ENCODE peak calls at places on chromosomes 4 and X, in six cellular contexts. One of them, this sample, is unnamed.

GRCh38 chrX:22360129-22360528 is 87.4 kb downstream of the CBLL2 start:
- DNase-seq in uterus: no peak
- DNase-seq in cardiac fibroblast: no peak
- DNase-seq in astrocyte of the spinal cord: no peak
- DNase-seq in heart left ventricle: no peak
- DNase-seq in PC-9: no peak
- DNase-seq in this sample: peak; percentile 59

GRCh38 chr4:111108138-111108537 is 485.3 kb upstream of the PITX2 start:
- DNase-seq in heart left ventricle: no peak
- DNase-seq in cardiac fibroblast: no peak
- DNase-seq in uterus: no peak
- DNase-seq in astrocyte of the spinal cord: no peak
- DNase-seq in PC-9: no peak
- DNase-seq in this sample: no peak

GRCh38 chr4:152509595-152510209 is 26.2 kb downstream of the FBXW7 start:
- DNase-seq in PC-9: no peak
- DNase-seq in cardiac fibroblast: no peak
- DNase-seq in astrocyte of the spinal cord: no peak
- DNase-seq in uterus: no peak
- DNase-seq in heart left ventricle: no peak
- DNase-seq in this sample: no peak

GRCh38 chr4:31065086-31065485 is 344.9 kb downstream of the PCDH7 start:
- DNase-seq in PC-9: no peak
- DNase-seq in heart left ventricle: no peak
- DNase-seq in astrocyte of the spinal cord: no peak
- DNase-seq in cardiac fibroblast: no peak
- DNase-seq in uterus: no peak
- DNase-seq in this sample: no peak

GRCh38 chr4:129232627-129233337 is 136.8 kb downstream of the C4orf33 start:
- DNase-seq in astrocyte of the spinal cord: no peak
- DNase-seq in uterus: no peak
- DNase-seq in cardiac fibroblast: no peak
- DNase-seq in heart left ventricle: no peak
- DNase-seq in PC-9: no peak
- DNase-seq in this sample: peak; percentile 23

GRCh38 chr4:178340468-178340867 is 898.2 kb upstream of the AGA start:
- DNase-seq in heart left ventricle: no peak
- DNase-seq in cardiac fibroblast: no peak
- DNase-seq in uterus: no peak
- DNase-seq in PC-9: no peak
- DNase-seq in astrocyte of the spinal cord: no peak
- DNase-seq in this sample: no peak

GRCh38 chr4:146051724-146052396 is 113.2 kb upstream of the ZNF827 start:
- DNase-seq in PC-9: no peak
- DNase-seq in heart left ventricle: no peak
- DNase-seq in astrocyte of the spinal cord: peak; percentile 74
- DNase-seq in cardiac fibroblast: peak; percentile 87
- DNase-seq in uterus: no peak
- DNase-seq in this sample: peak; percentile 70

GRCh38 chrX:120517936-120518335 is 42.8 kb downstream of the CUL4B start:
- DNase-seq in cardiac fibroblast: peak; percentile 87
- DNase-seq in heart left ventricle: no peak
- DNase-seq in astrocyte of the spinal cord: peak; percentile 71
- DNase-seq in uterus: no peak
- DNase-seq in PC-9: no peak
- DNase-seq in this sample: peak; percentile 83

GRCh38 chrX:114221445-114221844 is 362.4 kb upstream of the HTR2C start:
- DNase-seq in uterus: no peak
- DNase-seq in PC-9: no peak
- DNase-seq in astrocyte of the spinal cord: no peak
- DNase-seq in cardiac fibroblast: no peak
- DNase-seq in heart left ventricle: no peak
- DNase-seq in this sample: no peak

GRCh38 chrX:16778545-16778944 is 7.7 kb upstream of the TXLNG start:
- DNase-seq in cardiac fibroblast: no peak
- DNase-seq in PC-9: no peak
- DNase-seq in heart left ventricle: no peak
- DNase-seq in astrocyte of the spinal cord: no peak
- DNase-seq in uterus: no peak
- DNase-seq in this sample: no peak

GRCh38 chr4:3399277-3400194 is 42.2 kb upstream of the HGFAC start:
- DNase-seq in PC-9: no peak
- DNase-seq in cardiac fibroblast: peak; percentile 43
- DNase-seq in astrocyte of the spinal cord: peak; percentile 42
- DNase-seq in heart left ventricle: no peak
- DNase-seq in uterus: no peak
- DNase-seq in this sample: peak; percentile 45

GRCh38 chr4:141711211-141711610 is 74.8 kb downstream of the IL15 start:
- DNase-seq in heart left ventricle: no peak
- DNase-seq in uterus: no peak
- DNase-seq in PC-9: no peak
- DNase-seq in cardiac fibroblast: peak; percentile 71
- DNase-seq in astrocyte of the spinal cord: peak; percentile 52
- DNase-seq in this sample: peak; percentile 54

GRCh38 chrX:132118361-132118760 is 9.5 kb downstream of the FRMD7 start:
- DNase-seq in heart left ventricle: no peak
- DNase-seq in astrocyte of the spinal cord: no peak
- DNase-seq in cardiac fibroblast: no peak
- DNase-seq in uterus: no peak
- DNase-seq in PC-9: no peak
- DNase-seq in this sample: no peak

GRCh38 chrX:153635788-153636668 is 11.0 kb upstream of the DUSP9 start:
- DNase-seq in PC-9: peak; percentile 58
- DNase-seq in astrocyte of the spinal cord: no peak
- DNase-seq in heart left ventricle: no peak
- DNase-seq in cardiac fibroblast: peak; percentile 3
- DNase-seq in uterus: no peak
- DNase-seq in this sample: peak; percentile 4

GRCh38 chr4:109947457-109947856 is 34.8 kb downstream of the EGF start:
- DNase-seq in astrocyte of the spinal cord: peak; percentile 15
- DNase-seq in cardiac fibroblast: peak; percentile 74
- DNase-seq in PC-9: no peak
- DNase-seq in uterus: no peak
- DNase-seq in heart left ventricle: no peak
- DNase-seq in this sample: peak; percentile 26

GRCh38 chr4:3520276-3520675 is 11.9 kb downstream of the LRPAP1 start:
- DNase-seq in cardiac fibroblast: no peak
- DNase-seq in PC-9: no peak
- DNase-seq in astrocyte of the spinal cord: no peak
- DNase-seq in uterus: no peak
- DNase-seq in heart left ventricle: no peak
- DNase-seq in this sample: no peak

GRCh38 chr4:153541426-153542096 is 75.4 kb downstream of the TMEM131L start:
- DNase-seq in heart left ventricle: no peak
- DNase-seq in uterus: no peak
- DNase-seq in PC-9: no peak
- DNase-seq in cardiac fibroblast: peak; percentile 80
- DNase-seq in astrocyte of the spinal cord: peak; percentile 92
- DNase-seq in this sample: peak; percentile 92

GRCh38 chrX:152601848-152602616 is 35.7 kb upstream of the GABRQ start:
- DNase-seq in PC-9: no peak
- DNase-seq in cardiac fibroblast: no peak
- DNase-seq in heart left ventricle: no peak
- DNase-seq in uterus: no peak
- DNase-seq in astrocyte of the spinal cord: peak; percentile 12
- DNase-seq in this sample: peak; percentile 1

GRCh38 chr4:173171098-173171497 is 2.5 kb downstream of the GALNT7 start:
- DNase-seq in astrocyte of the spinal cord: peak; percentile 44
- DNase-seq in PC-9: no peak
- DNase-seq in cardiac fibroblast: peak; percentile 64
- DNase-seq in heart left ventricle: no peak
- DNase-seq in uterus: no peak
- DNase-seq in this sample: peak; percentile 53

GRCh38 chr4:169640261-169640880 is 20.0 kb downstream of the CLCN3 start:
- DNase-seq in uterus: no peak
- DNase-seq in cardiac fibroblast: peak; percentile 79
- DNase-seq in astrocyte of the spinal cord: peak; percentile 61
- DNase-seq in PC-9: no peak
- DNase-seq in heart left ventricle: no peak
- DNase-seq in this sample: peak; percentile 92

GRCh38 chr4:87505862-87506261 is 23.3 kb downstream of the SPARCL1 start:
- DNase-seq in PC-9: no peak
- DNase-seq in astrocyte of the spinal cord: no peak
- DNase-seq in cardiac fibroblast: no peak
- DNase-seq in heart left ventricle: no peak
- DNase-seq in uterus: no peak
- DNase-seq in this sample: no peak

GRCh38 chrX:17592117-17592516 is 145.2 kb upstream of the SCML1 start:
- DNase-seq in cardiac fibroblast: peak; percentile 59
- DNase-seq in uterus: no peak
- DNase-seq in heart left ventricle: no peak
- DNase-seq in astrocyte of the spinal cord: peak; percentile 53
- DNase-seq in PC-9: no peak
- DNase-seq in this sample: peak; percentile 53

GRCh38 chr4:94262163-94263016 is 54.7 kb downstream of the SMARCAD1 start:
- DNase-seq in uterus: no peak
- DNase-seq in astrocyte of the spinal cord: peak; percentile 23
- DNase-seq in cardiac fibroblast: no peak
- DNase-seq in heart left ventricle: no peak
- DNase-seq in PC-9: no peak
- DNase-seq in this sample: no peak

DNA sequence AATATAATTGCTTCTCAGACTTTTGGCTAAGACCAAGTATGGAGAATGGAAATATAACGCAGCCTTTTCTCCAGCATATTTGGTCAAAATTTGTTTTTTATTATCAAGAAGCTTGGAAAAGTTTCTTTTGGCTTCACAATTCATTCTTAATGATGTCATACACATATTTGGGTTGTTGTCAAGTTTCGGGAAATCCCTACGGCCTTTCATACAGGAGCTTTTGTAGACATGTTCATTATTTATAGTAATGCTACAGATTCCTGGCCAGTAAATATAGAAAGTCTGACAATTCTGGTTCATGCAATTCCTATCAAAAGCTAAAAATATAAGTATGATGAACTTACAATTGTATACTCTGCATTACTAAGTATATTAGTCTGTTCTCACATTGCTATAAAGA is 112.9 kb downstream of the IRF2 start:
- DNase-seq in heart left ventricle: no peak
- DNase-seq in uterus: no peak
- DNase-seq in PC-9: no peak
- DNase-seq in cardiac fibroblast: peak; percentile 79
- DNase-seq in astrocyte of the spinal cord: no peak
- DNase-seq in this sample: peak; percentile 65
- TF ChIP-seq CTCF in heart left ventricle: no peak
- TF ChIP-seq CTCF in uterus: no peak
- TF ChIP-seq CTCF in PC-9: no peak
- TF ChIP-seq CTCF in cardiac fibroblast: no peak
- TF ChIP-seq CTCF in astrocyte of the spinal cord: no peak
- TF ChIP-seq CTCF in this sample: no peak

DNA sequence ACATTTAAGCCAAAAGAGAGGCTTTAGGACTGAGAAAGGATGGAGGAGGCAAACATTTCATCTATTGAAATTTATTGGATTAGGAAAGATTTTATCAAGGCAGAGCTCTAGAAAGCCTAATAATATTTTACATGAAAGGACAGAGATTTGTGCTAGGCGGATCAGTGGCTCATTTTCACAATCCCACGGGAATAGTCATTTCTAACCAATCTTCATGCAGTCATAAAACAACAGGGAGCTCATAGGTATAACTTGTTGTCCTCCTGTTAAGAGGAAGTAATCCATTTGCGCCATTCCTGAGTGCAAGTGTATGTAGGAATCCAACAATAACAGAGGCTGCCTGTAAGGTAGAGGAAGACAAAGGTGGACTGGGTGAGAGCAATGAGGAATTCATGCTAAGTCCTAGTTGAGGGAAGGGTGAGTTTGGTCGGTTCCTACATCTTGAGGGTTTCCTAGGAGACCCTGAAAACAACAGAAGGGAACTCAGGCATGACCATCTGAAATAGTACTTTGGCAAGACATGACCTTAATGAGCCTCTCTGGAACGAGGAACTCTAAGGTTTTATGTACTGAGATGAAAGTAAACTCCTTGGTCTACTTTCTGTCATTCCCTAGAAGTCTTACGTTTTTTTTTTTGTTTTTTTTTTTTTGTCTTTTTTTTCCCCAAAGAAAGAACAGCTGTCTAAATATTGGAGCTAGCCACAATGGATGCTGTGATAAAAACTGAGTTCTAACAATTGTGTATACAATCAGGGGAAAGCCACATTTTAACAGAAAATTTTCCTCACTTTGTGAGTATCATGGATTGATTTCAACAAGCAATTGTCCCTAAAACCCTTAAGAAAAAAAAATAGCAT is 89.7 kb downstream of the GEMIN8 start:
- DNase-seq in heart left ventricle: no peak
- DNase-seq in PC-9: no peak
- DNase-seq in uterus: no peak
- DNase-seq in cardiac fibroblast: peak; percentile 8
- DNase-seq in astrocyte of the spinal cord: peak; percentile 5
- DNase-seq in this sample: no peak
- H3K4me3 ChIP-seq in heart left ventricle: no peak overlapping the region
- H3K4me3 ChIP-seq in PC-9: no peak overlapping the region
- H3K4me3 ChIP-seq in uterus: no peak overlapping the region
- H3K4me3 ChIP-seq in cardiac fibroblast: no peak overlapping the region
- H3K4me3 ChIP-seq in astrocyte of the spinal cord: no peak overlapping the region
- H3K4me3 ChIP-seq in this sample: no peak overlapping the region

GRCh38 chr4:118680808-118681207 is 4.4 kb upstream of the METTL14 start:
- DNase-seq in uterus: no peak
- DNase-seq in cardiac fibroblast: no peak
- DNase-seq in heart left ventricle: no peak
- DNase-seq in PC-9: no peak
- DNase-seq in astrocyte of the spinal cord: no peak
- DNase-seq in this sample: no peak

GRCh38 chr4:118683513-118683912 is 1.7 kb upstream of the METTL14 start:
- DNase-seq in astrocyte of the spinal cord: no peak
- DNase-seq in cardiac fibroblast: peak; percentile 11
- DNase-seq in PC-9: no peak
- DNase-seq in heart left ventricle: no peak
- DNase-seq in uterus: no peak
- DNase-seq in this sample: peak; percentile 15

GRCh38 chr4:118682928-118683327 is 2.3 kb upstream of the METTL14 start:
- DNase-seq in cardiac fibroblast: peak; percentile 60
- DNase-seq in uterus: no peak
- DNase-seq in astrocyte of the spinal cord: peak; percentile 14
- DNase-seq in PC-9: no peak
- DNase-seq in heart left ventricle: no peak
- DNase-seq in this sample: peak; percentile 47

GRCh38 chr4:118684873-118685811 is at the start of gene METTL14:
- DNase-seq in heart left ventricle: peak; percentile 93
- DNase-seq in cardiac fibroblast: peak; percentile 94
- DNase-seq in uterus: peak; percentile 93
- DNase-seq in PC-9: peak; percentile 78
- DNase-seq in astrocyte of the spinal cord: peak; percentile 95
- DNase-seq in this sample: peak; percentile 87
- TF ChIP-seq CTCF in heart left ventricle: no peak
- TF ChIP-seq CTCF in cardiac fibroblast: no peak
- TF ChIP-seq CTCF in uterus: peak; percentile 14
- TF ChIP-seq CTCF in PC-9: no peak
- TF ChIP-seq CTCF in astrocyte of the spinal cord: no peak
- TF ChIP-seq CTCF in this sample: no peak

DNA sequence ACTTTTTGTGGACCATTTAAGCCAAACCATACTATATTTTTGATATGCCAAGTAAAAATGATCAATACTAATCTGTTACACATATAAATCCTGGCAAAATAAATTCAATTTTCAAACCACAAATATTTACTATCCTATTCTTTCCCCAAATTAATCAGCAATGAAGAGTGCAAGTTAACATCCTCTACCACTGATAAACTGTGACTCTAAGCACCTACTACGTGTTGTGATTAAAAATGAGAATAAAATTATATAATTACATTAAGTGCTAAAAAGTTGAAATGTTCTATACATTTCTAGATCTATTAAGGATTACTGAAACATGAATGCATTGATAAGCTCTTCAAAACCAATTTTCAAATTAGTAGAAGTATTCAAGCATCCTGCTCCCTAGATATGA is 3.4 kb downstream of the KLHL15 start:
- DNase-seq in uterus: no peak
- DNase-seq in cardiac fibroblast: no peak
- DNase-seq in heart left ventricle: no peak
- DNase-seq in astrocyte of the spinal cord: no peak
- DNase-seq in PC-9: no peak
- DNase-seq in this sample: no peak
- H3K4me3 ChIP-seq in uterus: no peak overlapping the region
- H3K4me3 ChIP-seq in cardiac fibroblast: peak overlapping the region; percentile 53
- H3K4me3 ChIP-seq in heart left ventricle: peak overlapping the region; percentile 91
- H3K4me3 ChIP-seq in astrocyte of the spinal cord: peak overlapping the region; percentile 57
- H3K4me3 ChIP-seq in PC-9: peak overlapping the region; percentile 97
- H3K4me3 ChIP-seq in this sample: peak overlapping the region; percentile 75